ENCODE peak calls at places on chromosome 20, in eight cellular contexts. X, L, T, H, G, Z, Y and W are unnamed samples. For H3K27me3 and H3K36me3, the result is how much of the 10 kb centered on the place peaks cover.

GRCh38 chr20:47455133-47456040 is 46.3 kb upstream of the NCOA3 start:
- DNase-seq in L (no peak), Y (no peak), G (no peak), Z (no peak), H (no peak), X (no peak), T (no peak), W (no peak)

GRCh38 chr20:53212018-53212417 is 239.9 kb downstream of the TSHZ2 start:
- DNase-seq in Y (no peak), L (no peak), G (no peak), X (no peak), Z (no peak), T (no peak), H (no peak), W (no peak)

GRCh38 chr20:19211661-19212523 is 550 bp upstream of the SLC24A3 start:
- DNase-seq in G (peak), L (peak), Z (no peak), X (no peak), Y (peak), T (no peak), H (peak), W (no peak)

GRCh38 chr20:38052870-38053269 is 19.3 kb downstream of the RPRD1B start:
- DNase-seq in L (no peak), Z (no peak), T (no peak), X (no peak), H (no peak), G (no peak), Y (no peak), W (no peak)

GRCh38 chr20:9300080-9300479 is 214.3 kb upstream of the LAMP5 start:
- DNase-seq in H (no peak), X (no peak), G (no peak), T (no peak), L (no peak), Z (no peak), Y (no peak), W (no peak)

GRCh38 chr20:14612389-14612788 is 275.0 kb upstream of the FLRT3 start:
- DNase-seq in Z (no peak), H (no peak), T (no peak), Y (no peak), G (no peak), X (peak), L (no peak), W (no peak)

GRCh38 chr20:25508083-25508770 is 77.1 kb downstream of the NINL start:
- DNase-seq in G (no peak), H (no peak), L (no peak), Y (no peak), Z (no peak), T (peak), X (peak), W (no peak)

GRCh38 chr20:53258741-53259140 is 286.6 kb downstream of the TSHZ2 start:
- DNase-seq in Z (no peak), L (no peak), T (no peak), G (no peak), H (no peak), X (no peak), Y (no peak), W (no peak)

GRCh38 chr20:49630396-49630951 is 62.5 kb upstream of the PTGIS start:
- DNase-seq in Z (no peak), H (no peak), G (no peak), T (no peak), X (no peak), Y (peak), L (no peak), W (no peak)

GRCh38 chr20:63695419-63696310 is 787 bp upstream of the TNFRSF6B start:
- DNase-seq in H (peak), Y (peak), G (peak), L (no peak), T (no peak), X (no peak), Z (no peak), W (no peak)

GRCh38 chr20:38299963-38300362 is 4.0 kb upstream of the BPI start:
- DNase-seq in Z (no peak), G (no peak), Y (peak), T (no peak), L (no peak), X (no peak), H (peak), W (no peak)

GRCh38 chr20:32609993-32610896 is 25.1 kb upstream of the NOL4L start:
- DNase-seq in X (no peak), G (no peak), T (no peak), L (no peak), H (no peak), Z (no peak), Y (no peak), W (no peak)

GRCh38 chr20:1415667-1416468 is 23.0 kb upstream of the FKBP1A start:
- DNase-seq in X (peak), L (peak), H (no peak), T (no peak), G (no peak), Z (no peak), Y (peak), W (no peak)

GRCh38 chr20:64099086-64099786 is 8.1 kb downstream of the NPBWR2 start:
- DNase-seq in Y (no peak), H (no peak), X (no peak), Z (no peak), T (no peak), L (no peak), G (no peak), W (no peak)

GRCh38 chr20:45907219-45907948 is 4.6 kb downstream of the PLTP start:
- DNase-seq in T (no peak), X (no peak), L (no peak), H (no peak), Y (no peak), G (no peak), Z (no peak), W (no peak)

GRCh38 chr20:33522256-33522820 is 32.4 kb downstream of the CBFA2T2 start:
- DNase-seq in G (no peak), T (no peak), Y (no peak), X (no peak), L (no peak), H (no peak), Z (no peak), W (no peak)

GRCh38 chr20:1322511-1323245 is 6.3 kb downstream of the SDCBP2 start:
- DNase-seq in Z (no peak), G (peak), X (peak), L (no peak), Y (peak), H (no peak), T (no peak), W (no peak)

GRCh38 chr20:48041078-48041780 is 255.9 kb upstream of the SULF2 start:
- DNase-seq in G (peak), T (no peak), H (no peak), Y (no peak), L (no peak), X (no peak), Z (no peak), W (no peak)

GRCh38 chr20:31808481-31808880 is 10.7 kb upstream of the MYLK2 start:
- DNase-seq in T (no peak), L (no peak), G (no peak), X (no peak), Y (no peak), Z (no peak), H (no peak), W (no peak)

GRCh38 chr20:45816951-45817651 is 4.7 kb downstream of the UBE2C start:
- DNase-seq in Y (no peak), Z (no peak), L (no peak), G (no peak), X (no peak), H (no peak), T (no peak), W (no peak)

GRCh38 chr20:16459019-16459700 is 114.1 kb downstream of the KIF16B start:
- DNase-seq in X (peak), L (no peak), G (peak), Z (no peak), T (peak), H (no peak), Y (no peak), W (no peak)

GRCh38 chr20:34637245-34638185 is 39.4 kb downstream of the PIGU start:
- DNase-seq in L (no peak), G (peak), T (no peak), Y (peak), H (no peak), X (peak), Z (no peak), W (no peak)

GRCh38 chr20:14897608-14898007 is 560.2 kb upstream of the FLRT3 start:
- DNase-seq in T (no peak), Y (no peak), H (no peak), X (no peak), G (no peak), L (no peak), Z (no peak), W (no peak)

GRCh38 chr20:61400499-61400898 is 148.4 kb downstream of the CDH4 start:
- DNase-seq in T (no peak), X (no peak), L (no peak), H (no peak), Z (no peak), G (no peak), Y (no peak), W (no peak)

GRCh38 chr20:47612670-47613069 is 111.0 kb downstream of the NCOA3 start:
- DNase-seq in X (no peak), Y (no peak), H (no peak), T (no peak), G (no peak), Z (no peak), L (no peak), W (no peak)

GRCh38 chr20:51492167-51493092 is 50.1 kb downstream of the NFATC2 start:
- DNase-seq in L (peak), Y (no peak), H (peak), T (no peak), G (peak), Z (no peak), X (no peak), W (no peak)

GRCh38 chr20:22490287-22491187 is 93.8 kb downstream of the FOXA2 start:
- DNase-seq in Y (peak), H (peak), G (no peak), X (no peak), L (no peak), Z (no peak), T (no peak), W (no peak)

GRCh38 chr20:48210111-48211029 is 425.1 kb upstream of the SULF2 start:
- DNase-seq in Z (no peak), L (no peak), H (no peak), X (no peak), G (no peak), Y (no peak), T (no peak), W (no peak)

DNA sequence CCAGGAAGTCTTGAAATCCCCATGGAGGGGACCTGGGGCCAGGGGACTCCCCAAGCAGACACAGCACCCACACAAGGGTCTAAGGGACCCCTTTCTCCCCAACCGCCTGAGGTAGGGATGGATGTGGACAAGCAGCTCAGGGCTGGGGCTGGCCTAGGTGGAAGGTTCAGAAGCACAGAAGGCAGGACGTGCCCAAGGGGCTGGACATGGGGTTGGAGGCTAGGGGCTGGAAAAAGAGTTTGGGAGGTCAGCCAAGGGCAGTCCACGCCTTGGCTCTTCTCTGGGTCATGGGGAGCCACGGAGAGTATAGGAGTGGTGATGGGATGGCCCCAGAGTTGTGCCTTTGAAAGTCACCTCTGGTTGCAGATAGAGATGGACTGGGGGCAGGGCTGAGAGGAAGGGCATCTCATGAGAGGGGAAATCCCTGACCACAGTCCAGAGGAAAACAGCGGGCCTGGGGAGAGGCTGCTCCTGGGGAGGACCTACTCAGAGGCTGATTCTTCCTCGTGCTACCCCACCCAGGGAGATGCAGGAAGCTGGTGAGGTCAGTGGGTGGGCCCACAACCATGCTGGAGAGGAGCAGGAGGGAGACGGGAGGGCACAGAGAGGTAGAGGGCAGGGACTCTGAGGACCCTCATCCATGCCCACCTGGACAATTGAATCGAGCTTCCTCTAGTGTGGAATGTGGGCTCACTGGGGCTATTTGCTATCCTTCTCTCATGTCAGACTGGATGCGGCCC is 2.5 kb upstream of the HSPA12B start:
- DNase-seq in T (no peak), G (no peak), Y (peak), X (no peak), L (no peak), Z (no peak), H (no peak), W (no peak)
- H3K27me3 ChIP-seq in T (under half), G (under half), Y (half or more), X (half or more), L (under half), Z (under half), H (half or more), W (under half)

DNA sequence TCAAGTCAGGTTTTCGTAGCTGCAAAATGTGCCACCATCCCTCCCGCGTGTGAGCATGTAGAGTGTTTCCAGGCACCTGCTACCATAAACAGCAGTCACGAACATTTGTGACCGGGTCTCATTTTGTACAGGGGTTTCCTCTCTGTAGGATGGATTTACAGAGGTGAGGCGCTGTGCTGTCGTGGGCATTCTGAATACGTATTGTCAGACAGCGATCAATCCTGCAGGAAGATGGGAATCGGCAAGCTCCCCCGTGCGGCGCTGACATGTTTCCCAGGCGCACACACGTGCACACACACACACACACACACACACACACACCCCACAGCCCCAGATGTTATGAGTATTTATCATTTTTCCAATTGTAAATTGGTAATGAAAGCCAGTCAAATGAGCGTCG is 15.8 kb downstream of the ANKRD60 start:
- DNase-seq in Z (no peak), G (no peak), H (no peak), L (no peak), T (no peak), Y (no peak), X (no peak), W (no peak)
- H3K36me3 ChIP-seq in Z (under half), G (under half), H (under half), L (under half), T (under half), Y (under half), X (under half), W (under half)

GRCh38 chr20:62576815-62577214 is 65.5 kb upstream of the SLCO4A1 start:
- DNase-seq in T (no peak), L (no peak), G (no peak), X (peak), Y (peak), Z (no peak), H (no peak), W (no peak)
- H3K27me3 ChIP-seq in T (under half), L (half or more), G (under half), X (half or more), Y (under half), Z (half or more), H (half or more), W (under half)

GRCh38 chr20:43463133-43463863 is 5.6 kb downstream of the SRSF6 start:
- DNase-seq in T (no peak), H (no peak), L (no peak), Y (no peak), X (no peak), Z (no peak), G (no peak), W (no peak)
- H3K36me3 ChIP-seq in T (under half), H (half or more), L (half or more), Y (half or more), X (half or more), Z (half or more), G (under half), W (half or more)

DNA sequence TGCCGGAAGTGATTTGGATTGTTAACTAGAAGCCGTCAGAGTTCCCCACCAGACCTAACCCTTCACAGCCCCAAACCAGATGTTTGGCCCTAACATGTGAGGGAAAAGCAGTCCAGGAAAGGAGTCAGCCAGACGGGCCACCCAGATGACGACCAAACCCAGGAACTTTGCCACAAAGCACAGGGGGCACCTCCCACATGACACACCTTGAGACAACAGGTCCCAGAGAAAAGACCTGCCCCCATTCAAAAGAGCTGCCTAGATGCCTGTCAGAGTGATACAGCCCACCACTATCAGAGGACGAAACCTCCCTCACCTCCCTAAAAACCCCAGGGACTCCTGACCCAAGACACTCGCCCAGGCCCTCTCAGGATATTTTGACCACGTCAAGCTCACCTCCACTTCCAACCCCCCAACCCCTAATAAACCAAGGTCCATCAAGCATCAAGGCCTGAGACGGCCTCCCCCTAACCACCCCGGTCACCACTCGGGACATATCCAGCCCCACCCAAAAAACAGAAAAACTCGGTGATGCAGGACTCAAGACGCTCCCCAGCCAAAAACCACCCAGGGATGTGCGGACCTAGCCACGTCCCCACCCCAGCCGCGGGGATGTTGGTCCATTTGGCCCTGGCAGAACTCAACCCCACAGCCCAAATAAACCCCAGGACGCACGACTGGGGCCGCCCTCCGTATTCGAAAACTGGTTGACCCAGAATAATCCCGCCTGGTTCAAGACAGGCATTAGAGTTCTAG is 662 bp downstream of the ZNF343 start:
- DNase-seq in X (peak), H (peak), Z (no peak), G (no peak), L (peak), T (no peak), Y (no peak), W (no peak)
- H3K27me3 ChIP-seq in X (under half), H (under half), Z (under half), G (under half), L (under half), T (under half), Y (under half), W (under half)